ENCODE peak calls at places on chromosomes 7 and 10, in ten cellular contexts. N, C, J, B, O, S, K, P, Y and E are unnamed samples.

GRCh38 chr7:47578581-47579270 is 3.2 kb downstream of the TNS3 start:
- DNase-seq in N (no peak), C (no peak), J (peak; percentile 93), B (no peak), O (peak; percentile 67), S (no peak), K (no peak), P (no peak), Y (no peak), E (no peak)

GRCh38 chr7:134777908-134778580 is 1.4 kb upstream of the CALD1 start:
- DNase-seq in N (no peak), C (no peak), J (peak; percentile 54), B (no peak), O (no peak), S (no peak), K (no peak), P (no peak), Y (no peak), E (no peak)

GRCh38 chr7:158161194-158161593 is 426.4 kb downstream of the PTPRN2 start:
- DNase-seq in N (no peak), C (peak; percentile 26), J (no peak), B (no peak), O (no peak), S (no peak), K (no peak), P (no peak), Y (no peak), E (no peak)

GRCh38 chr7:138865843-138866242 is 67.8 kb upstream of the ATP6V0A4 start:
- DNase-seq in N (no peak), C (no peak), J (peak; percentile 12), B (no peak), O (no peak), S (no peak), K (no peak), P (peak; percentile 30), Y (no peak), E (peak; percentile 78)

GRCh38 chr10:119803264-119803663 is 69.4 kb downstream of the MCMBP start:
- DNase-seq in N (no peak), C (no peak), J (peak; percentile 47), B (no peak), O (peak; percentile 75), S (no peak), K (no peak), P (no peak), Y (no peak), E (no peak)

GRCh38 chr7:82153776-82154175 is 289.8 kb downstream of the CACNA2D1 start:
- DNase-seq in N (no peak), C (no peak), J (no peak), B (no peak), O (no peak), S (no peak), K (no peak), P (no peak), Y (no peak), E (no peak)

GRCh38 chr7:1404881-1405548 is 54.3 kb downstream of the MICALL2 start:
- DNase-seq in N (no peak), C (peak; percentile 79), J (no peak), B (no peak), O (no peak), S (no peak), K (no peak), P (no peak), Y (no peak), E (no peak)

GRCh38 chr7:33591481-33591880 is 313.9 kb upstream of the BMPER start:
- DNase-seq in N (no peak), C (no peak), J (no peak), B (no peak), O (no peak), S (no peak), K (no peak), P (no peak), Y (no peak), E (no peak)

GRCh38 chr10:76015245-76015644 is 583.8 kb downstream of the LRMDA start:
- DNase-seq in N (no peak), C (no peak), J (no peak), B (no peak), O (no peak), S (no peak), K (no peak), P (no peak), Y (no peak), E (no peak)

GRCh38 chr7:73612598-73613269 is 11.6 kb downstream of the MLXIPL start:
- DNase-seq in N (no peak), C (no peak), J (peak; percentile 91), B (no peak), O (no peak), S (no peak), K (no peak), P (no peak), Y (no peak), E (no peak)